ENCODE peak calls at places on chromosomes 3 and 15, in six cellular contexts. S is stomach, X is breast epithelium, B is hepatocyte, M is heart right ventricle, U is tibial artery. D is an unnamed sample. For H3K27me3, the result is how much of the 10 kb centered on the place peaks cover.

GRCh38 chr3:43866529-43867353 is 176.0 kb downstream of the ABHD5 start:
- DNase-seq in B (no peak), M (no peak), X (no peak), U (no peak), S (no peak), D (no peak)

GRCh38 chr15:49868348-49868747 is 247.5 kb downstream of the DTWD1 start:
- DNase-seq in B (no peak), S (no peak), U (no peak), X (no peak), M (no peak), D (no peak)

GRCh38 chr15:80061581-80061980 is 2.1 kb downstream of the ZFAND6 start:
- DNase-seq in B (no peak), S (no peak), X (no peak), M (no peak), U (no peak), D (no peak)

GRCh38 chr3:61595826-61596225 is 34.5 kb downstream of the PTPRG start:
- DNase-seq in S (no peak), M (no peak), X (no peak), U (no peak), B (no peak), D (no peak)

GRCh38 chr15:51382787-51383186 is 41.3 kb downstream of the GLDN start:
- DNase-seq in M (no peak), B (peak), S (no peak), X (no peak), U (no peak), D (peak)

GRCh38 chr3:124927454-124928079 is 7.0 kb downstream of the MUC13 start:
- DNase-seq in X (no peak), B (no peak), U (no peak), S (no peak), M (no peak), D (no peak)

GRCh38 chr3:143565943-143566342 is 282.3 kb downstream of the SLC9A9 start:
- DNase-seq in U (no peak), S (no peak), X (no peak), M (no peak), B (peak), D (no peak)

GRCh38 chr15:63942486-63943365 is 103.6 kb downstream of the DAPK2 start:
- DNase-seq in X (peak), B (no peak), M (no peak), S (no peak), U (no peak), D (peak)

GRCh38 chr3:188064831-188065493 is 89.0 kb upstream of the LPP start:
- DNase-seq in S (peak), B (no peak), M (no peak), X (no peak), U (no peak), D (no peak)

GRCh38 chr3:176566757-176567156 is 630.5 kb downstream of the TBL1XR1 start:
- DNase-seq in B (no peak), M (no peak), S (no peak), U (no peak), X (no peak), D (peak)

GRCh38 chr3:13379191-13379830 is 40.8 kb downstream of the NUP210 start:
- DNase-seq in X (no peak), S (no peak), U (peak), B (peak), M (no peak), D (no peak)

GRCh38 chr3:127369356-127369935 is 81.6 kb upstream of the PRR20G start:
- DNase-seq in U (no peak), M (no peak), X (no peak), S (no peak), B (no peak), D (no peak)

GRCh38 chr3:43770426-43771103 is 79.8 kb downstream of the ABHD5 start:
- DNase-seq in U (peak), X (no peak), B (peak), M (peak), S (peak), D (no peak)

GRCh38 chr3:53495518-53496501 is 1.4 kb downstream of the CACNA1D start:
- DNase-seq in M (peak), X (no peak), B (peak), U (no peak), S (peak), D (no peak)

GRCh38 chr15:79966634-79967330 is 4.2 kb downstream of the BCL2A1 start:
- DNase-seq in U (no peak), X (no peak), B (no peak), M (no peak), S (no peak), D (no peak)

GRCh38 chr3:107045791-107046190 is 331.4 kb upstream of the CCDC54 start:
- DNase-seq in X (no peak), M (no peak), B (no peak), S (no peak), U (no peak), D (no peak)

GRCh38 chr3:138950006-138950644 is 3.1 kb downstream of the FOXL2NB start:
- DNase-seq in S (no peak), B (peak), U (no peak), X (no peak), M (peak), D (peak)

GRCh38 chr15:28975766-28976179 is 90.0 kb downstream of the APBA2 start:
- DNase-seq in S (no peak), U (no peak), B (peak), X (no peak), M (no peak), D (peak)

GRCh38 chr3:10341901-10342398 is 21.0 kb upstream of the SEC13 start:
- DNase-seq in X (no peak), B (no peak), M (no peak), U (no peak), S (no peak), D (no peak)

GRCh38 chr3:143507735-143508580 is 340.3 kb downstream of the SLC9A9 start:
- DNase-seq in M (no peak), U (no peak), S (no peak), X (no peak), B (no peak), D (no peak)

GRCh38 chr15:93173369-93173768 is 84.4 kb upstream of the RGMA start:
- DNase-seq in M (no peak), X (no peak), S (no peak), U (no peak), B (no peak), D (peak)

GRCh38 chr3:57126244-57126643 is 38.9 kb downstream of the IL17RD start:
- DNase-seq in X (no peak), U (no peak), B (no peak), M (no peak), S (no peak), D (peak)

GRCh38 chr15:45395956-45396355 is 17.6 kb upstream of the GATM start:
- DNase-seq in S (no peak), B (no peak), M (no peak), X (no peak), U (no peak), D (no peak)

GRCh38 chr3:27939940-27940339 is 217.8 kb upstream of the EOMES start:
- DNase-seq in S (no peak), U (no peak), X (no peak), B (peak), M (no peak), D (peak)

GRCh38 chr15:33858836-33859235 is 109.5 kb upstream of the CHRM5 start:
- DNase-seq in M (no peak), X (no peak), B (no peak), S (no peak), U (no peak), D (no peak)

GRCh38 chr3:149536429-149536828 is 61.9 kb downstream of the TM4SF4 start:
- DNase-seq in X (peak), S (no peak), U (no peak), B (peak), M (peak), D (peak)

GRCh38 chr3:99765042-99765942 is 52.4 kb upstream of the CMSS1 start:
- DNase-seq in S (no peak), M (no peak), X (no peak), B (no peak), U (no peak), D (no peak)

GRCh38 chr3:66138336-66139234 is 82.2 kb upstream of the SLC25A26 start:
- DNase-seq in M (no peak), X (no peak), S (peak), U (peak), B (peak), D (peak)

GRCh38 chr15:93358171-93359036 is 269.4 kb upstream of the RGMA start:
- DNase-seq in S (no peak), M (no peak), U (no peak), X (no peak), B (no peak), D (no peak)

DNA sequence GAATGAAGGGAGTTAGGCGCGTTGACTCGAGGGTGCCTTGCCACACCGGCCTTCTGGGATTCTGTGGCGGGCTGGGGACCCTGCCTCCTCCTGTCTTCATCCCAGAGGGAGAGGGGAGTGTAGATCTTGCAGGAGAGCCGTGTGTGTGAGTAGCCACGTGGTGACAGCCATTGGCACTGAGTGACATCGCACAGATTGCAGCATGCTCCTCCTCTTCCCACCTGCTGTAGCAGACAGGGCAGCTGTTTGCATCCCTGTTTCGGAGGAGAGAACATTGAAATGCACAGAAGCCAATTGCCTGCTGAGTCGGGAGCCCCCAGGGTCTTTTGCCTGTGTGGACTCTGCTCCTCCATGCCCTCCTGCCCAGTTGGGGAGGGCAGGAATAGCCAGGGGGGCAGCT is 66.6 kb downstream of the CHRNA7 start:
- DNase-seq in S (no peak), M (no peak), U (no peak), B (no peak), X (no peak), D (peak)
- H3K27me3 ChIP-seq in S (under half), M (under half), U (under half), B (under half), X (under half), D (under half)

GRCh38 chr15:77533530-77533929 is 99.2 kb downstream of the LINGO1 start:
- DNase-seq in X (no peak), B (peak), S (no peak), M (no peak), U (no peak), D (peak)

GRCh38 chr15:77537006-77537405 is 95.7 kb downstream of the LINGO1 start:
- DNase-seq in X (no peak), U (no peak), B (no peak), S (no peak), M (no peak), D (no peak)

GRCh38 chr15:77533986-77534385 is 98.7 kb downstream of the LINGO1 start:
- DNase-seq in B (no peak), S (no peak), U (no peak), M (no peak), X (no peak), D (no peak)

GRCh38 chr15:77538011-77538410 is 94.7 kb downstream of the LINGO1 start:
- DNase-seq in U (no peak), M (no peak), B (no peak), S (no peak), X (no peak), D (no peak)

GRCh38 chr15:77535845-77536244 is 96.9 kb downstream of the LINGO1 start:
- DNase-seq in S (no peak), U (no peak), M (no peak), B (no peak), X (no peak), D (peak)
- H3K27me3 ChIP-seq in S (under half), U (under half), M (under half), B (under half), X (under half), D (under half)

DNA sequence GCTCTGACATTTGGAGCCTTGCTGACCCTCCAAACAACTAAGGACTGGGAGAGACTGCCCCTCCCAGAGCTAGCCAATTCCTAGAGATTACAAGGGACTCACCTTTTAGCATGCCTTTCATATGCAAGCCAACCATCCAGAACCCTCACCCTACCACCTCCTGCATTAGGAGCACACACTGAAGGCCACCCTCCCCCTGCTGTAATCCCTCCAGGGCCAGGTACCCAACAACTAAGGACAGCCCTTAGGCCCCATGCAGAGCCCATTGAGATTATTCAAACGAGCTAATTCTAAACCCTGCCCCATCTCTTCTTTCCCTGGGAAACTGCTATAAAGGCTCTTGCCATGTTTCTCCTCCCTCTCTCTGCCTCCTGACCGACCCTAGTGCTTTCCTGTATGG is 352.6 kb downstream of the ERC2 start:
- DNase-seq in X (no peak), B (no peak), S (no peak), U (no peak), M (no peak), D (peak)
- H3K27me3 ChIP-seq in X (under half), B (under half), S (under half), U (under half), M (under half), D (under half)

GRCh38 chr3:39810647-39811161 is 1.3 kb downstream of the MYRIP start:
- DNase-seq in M (no peak), U (no peak), S (no peak), X (no peak), B (peak), D (peak)
- H3K27me3 ChIP-seq in M (under half), U (under half), S (under half), X (under half), B (half or more), D (under half)